ENCODE peak calls at places on chromosomes 16 and 17, in nine cellular contexts. N is stimulated activated CD8-positive, alpha-beta memory T cell treated with anti-CD3 and anti-CD28 coated beads, Interleukin-12 subunit alpha, Interleukin-12 subunit beta, amount 100 ng/mL, for 4 hours; W is T-cell; F is activated naive CD4-positive, alpha-beta T cell treated with anti-CD3 and anti-CD28 coated beads for 36 hours; D is NCI-H69; R is stomach; L is adrenal gland; H is activated T-helper 1 cell treated with Interleukin-2 at 50 U/mL for 16 hours; A is NCI-H1092. K is an unnamed sample.

GRCh38 chr17:14871921-14872320 is 393.2 kb downstream of the PMP22 start:
- DNase-seq in N (no peak), W (no peak), L (no peak), H (no peak), D (no peak), F (no peak), R (no peak), A (no peak), K (no peak)

GRCh38 chr16:79210629-79211028 is 389.9 kb downstream of the MAF start:
- DNase-seq in A (no peak), W (no peak), H (no peak), D (no peak), F (peak), L (no peak), R (no peak), N (no peak), K (peak)

GRCh38 chr17:48816438-48816773 is 623 bp downstream of the TTLL6 start:
- DNase-seq in F (no peak), H (no peak), L (no peak), D (peak), A (no peak), N (no peak), R (no peak), W (no peak), K (no peak)

GRCh38 chr17:45427181-45427835 is 5.4 kb downstream of the ARHGAP27 start:
- DNase-seq in R (no peak), L (no peak), W (no peak), H (no peak), A (no peak), N (no peak), F (no peak), D (no peak), K (no peak)

GRCh38 chr17:62098623-62099231 is 33.6 kb upstream of the MED13 start:
- DNase-seq in D (no peak), H (no peak), F (no peak), W (no peak), N (no peak), L (no peak), R (no peak), A (no peak), K (no peak)

GRCh38 chr16:10172848-10173655 is 9.2 kb downstream of the GRIN2A start:
- DNase-seq in F (no peak), L (no peak), H (no peak), D (no peak), A (no peak), W (no peak), R (no peak), N (no peak), K (no peak)

GRCh38 chr17:21042434-21043295 is at the start of gene USP22:
- DNase-seq in F (no peak), D (peak), W (peak), N (peak), H (peak), A (no peak), L (no peak), R (peak), K (no peak)

GRCh38 chr17:81794509-81794908 is 9.4 kb upstream of the GCGR start:
- DNase-seq in R (peak), L (no peak), A (no peak), F (no peak), D (peak), H (no peak), N (no peak), W (no peak), K (no peak)

GRCh38 chr17:70059076-70059475 is 15.9 kb upstream of the KCNJ16 start:
- DNase-seq in F (no peak), A (no peak), H (no peak), R (no peak), D (no peak), L (no peak), N (no peak), W (no peak), K (no peak)

GRCh38 chr16:77581706-77582105 is 140.6 kb upstream of the NUDT7 start:
- DNase-seq in H (no peak), F (no peak), D (no peak), R (no peak), N (no peak), A (no peak), L (no peak), W (no peak), K (no peak)

GRCh38 chr17:59914274-59914854 is 21.4 kb downstream of the RPS6KB1 start:
- DNase-seq in A (peak), D (peak), N (no peak), F (peak), W (no peak), H (no peak), L (no peak), R (no peak), K (peak)

GRCh38 chr17:69478916-69479315 is 64.4 kb downstream of the MAP2K6 start:
- DNase-seq in L (no peak), W (no peak), F (no peak), A (no peak), R (no peak), D (no peak), N (no peak), H (no peak), K (no peak)

GRCh38 chr16:56277040-56277439 is 85.8 kb downstream of the GNAO1 start:
- DNase-seq in R (no peak), L (no peak), N (no peak), H (no peak), W (no peak), A (no peak), D (peak), F (no peak), K (no peak)

GRCh38 chr17:16255481-16255901 is 38.5 kb downstream of the PIGL start:
- DNase-seq in R (peak), W (no peak), L (peak), D (no peak), N (no peak), H (no peak), F (no peak), A (no peak), K (no peak)

GRCh38 chr17:50493744-50494143 is 14.5 kb upstream of the MYCBPAP start:
- DNase-seq in D (no peak), W (no peak), H (no peak), L (no peak), F (no peak), N (no peak), A (no peak), R (no peak), K (no peak)

GRCh38 chr17:10792156-10792555 is 11.7 kb downstream of the TMEM238L start:
- DNase-seq in A (no peak), H (no peak), F (peak), W (no peak), N (no peak), D (no peak), L (no peak), R (peak), K (no peak)

GRCh38 chr16:31202402-31203385 is at the start of gene PYCARD:
- DNase-seq in H (no peak), N (peak), A (no peak), W (no peak), D (peak), R (peak), F (peak), L (peak), K (no peak)

GRCh38 chr16:84356591-84357116 is 11.7 kb upstream of the ATP2C2 start:
- DNase-seq in R (peak), L (no peak), H (no peak), A (peak), F (no peak), D (peak), W (no peak), N (no peak), K (no peak)

GRCh38 chr17:8109669-8110455 is 8.5 kb downstream of the ALOXE3 start:
- DNase-seq in D (peak), L (no peak), H (peak), F (peak), A (no peak), N (peak), W (peak), R (peak), K (no peak)

GRCh38 chr17:6831662-6832263 is at the start of gene TEKT1:
- DNase-seq in H (peak), W (peak), D (peak), F (peak), N (peak), L (peak), R (peak), A (no peak), K (no peak)

GRCh38 chr17:6353161-6353560 is 81.8 kb downstream of the AIPL1 start:
- DNase-seq in N (no peak), A (no peak), F (no peak), R (no peak), W (no peak), H (no peak), L (no peak), D (peak), K (no peak)

GRCh38 chr17:83014297-83014696 is 65.1 kb upstream of the METRNL start:
- DNase-seq in H (no peak), N (no peak), R (no peak), D (peak), A (no peak), W (no peak), L (no peak), F (no peak), K (no peak)

GRCh38 chr16:26889751-26890150 is 177.0 kb upstream of the C16orf82 start:
- DNase-seq in N (no peak), R (no peak), L (no peak), D (no peak), H (no peak), W (no peak), A (no peak), F (no peak), K (no peak)

K was measured in Jurkat, Clone E6-1.